ENCODE peak calls at places on chromosome 14, in four cellular contexts. X is K562, S is WERI-Rb-1, U is heart left ventricle. D is an unnamed sample.
A peak's percentile ranks its signal among the peaks of the same experiment; 100 is the strongest.

GRCh38 chr14:52314521-52315354 is 626 bp downstream of the PTGER2 start:
- DNase-seq in X (no peak), S (peak; percentile 10), U (peak; percentile 29), D (no peak)

GRCh38 chr14:19801118-19801464 is 2.5 kb upstream of the OR4N2 start:
- DNase-seq in X (no peak), S (no peak), U (no peak), D (no peak)

GRCh38 chr14:68392393-68393085 is 400.3 kb downstream of the ZFP36L1 start:
- DNase-seq in X (no peak), S (no peak), U (peak; percentile 80), D (no peak)

GRCh38 chr14:50008562-50009355 is 107.6 kb downstream of the VCPKMT start:
- DNase-seq in X (no peak), S (no peak), U (no peak), D (no peak)

GRCh38 chr14:89592961-89593360 is 175.9 kb upstream of the FOXN3 start:
- DNase-seq in X (no peak), S (no peak), U (no peak), D (no peak)

GRCh38 chr14:24313912-24314311 is 2.6 kb downstream of the LTB4R start:
- DNase-seq in X (no peak), S (no peak), U (no peak), D (no peak)

GRCh38 chr14:60968099-60968498 is 12.8 kb downstream of the TRMT5 start:
- DNase-seq in X (no peak), S (no peak), U (no peak), D (no peak)

GRCh38 chr14:35332517-35333346 is 40.5 kb downstream of the PSMA6 start:
- DNase-seq in X (no peak), S (no peak), U (no peak), D (no peak)

GRCh38 chr14:103732868-103733626 is 17.4 kb downstream of the ZFYVE21 start:
- DNase-seq in X (no peak), S (no peak), U (no peak), D (no peak)

GRCh38 chr14:100871234-100872186 is 32.0 kb downstream of the RTL1 start:
- DNase-seq in X (peak; percentile 78), S (no peak), U (no peak), D (no peak)

GRCh38 chr14:42163136-42163535 is 556.5 kb downstream of the LRFN5 start:
- DNase-seq in X (no peak), S (no peak), U (no peak), D (no peak)

GRCh38 chr14:90969493-90970166 is 90.8 kb downstream of the RPS6KA5 start:
- DNase-seq in X (no peak), S (no peak), U (no peak), D (no peak)

GRCh38 chr14:105847400-105847799 is 321.0 kb downstream of the TMEM121 start:
- DNase-seq in X (no peak), S (no peak), U (no peak), D (no peak)

GRCh38 chr14:23632461-23633159 is 3.6 kb upstream of the DHRS2 start:
- DNase-seq in X (no peak), S (no peak), U (no peak), D (no peak)

GRCh38 chr14:51424569-51425251 is 184.7 kb downstream of the TMX1 start:
- DNase-seq in X (no peak), S (no peak), U (peak; percentile 52), D (no peak)

GRCh38 chr14:96793547-96793946 is 3.6 kb upstream of the VRK1 start:
- DNase-seq in X (no peak), S (no peak), U (no peak), D (no peak)

GRCh38 chr14:35385042-35385839 is 19.3 kb downstream of the NFKBIA start:
- DNase-seq in X (peak; percentile 64), S (peak; percentile 45), U (peak; percentile 91), D (no peak)

GRCh38 chr14:31541702-31542101 is 19.5 kb upstream of the NUBPL start:
- DNase-seq in X (no peak), S (no peak), U (no peak), D (no peak)

GRCh38 chr14:23076785-23077408 is 18.0 kb downstream of the ACIN1 start:
- DNase-seq in X (no peak), S (no peak), U (no peak), D (no peak)

GRCh38 chr14:35963209-35963608 is 137.1 kb downstream of the BRMS1L start:
- DNase-seq in X (peak; percentile 6), S (no peak), U (no peak), D (no peak)

GRCh38 chr14:37090026-37090425 is 82.4 kb downstream of the SLC25A21 start:
- DNase-seq in X (no peak), S (no peak), U (no peak), D (no peak)

GRCh38 chr14:21070610-21071224 is 613 bp downstream of the ARHGEF40 start:
- DNase-seq in X (peak; percentile 36), S (peak; percentile 75), U (peak; percentile 72), D (no peak)

GRCh38 chr14:39107624-39108023 is 4.6 kb upstream of the SEC23A start:
- DNase-seq in X (no peak), S (no peak), U (no peak), D (peak; percentile 52)

GRCh38 chr14:91373591-91374245 is 43.9 kb downstream of the CCDC88C start:
- DNase-seq in X (no peak), S (no peak), U (no peak), D (no peak)

GRCh38 chr14:24280797-24281460 is 9.5 kb upstream of the RABGGTA start:
- DNase-seq in X (no peak), S (no peak), U (no peak), D (no peak)

GRCh38 chr14:101005447-101005846 is 101.9 kb upstream of the RTL1 start:
- DNase-seq in X (no peak), S (no peak), U (peak; percentile 65), D (no peak)

DNA sequence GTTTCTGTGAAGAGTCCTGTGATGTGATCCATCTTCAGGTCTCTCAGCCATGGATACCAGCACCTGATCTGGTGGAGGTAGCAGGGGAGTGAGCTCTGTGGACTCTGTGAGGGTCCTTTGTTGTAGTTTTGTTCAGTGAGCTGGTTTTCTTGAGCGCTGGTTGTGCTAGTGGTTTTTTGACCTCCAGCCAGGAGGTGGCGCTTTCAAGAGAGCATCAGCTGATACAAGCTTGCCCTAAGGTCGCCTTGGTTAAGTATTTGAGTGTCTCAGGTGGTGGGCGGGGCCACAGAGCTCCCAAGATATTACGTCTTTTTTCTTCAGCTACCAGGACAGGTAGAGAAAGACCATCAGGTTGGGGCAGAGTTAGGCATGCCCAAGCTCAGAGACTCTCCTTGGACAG is 139.7 kb downstream of the TTLL5 start:
- DNase-seq in X (no peak), S (peak; percentile 19), U (no peak), D (no peak)
- TF ChIP-seq CTCF in X (no peak), S (peak; percentile 19), U (no peak), D (no peak)

GRCh38 chr14:59425322-59425945 is 39.7 kb downstream of the GPR135 start:
- DNase-seq in X (no peak), S (no peak), U (peak; percentile 70), D (no peak)
- TF ChIP-seq CTCF in X (no peak), S (no peak), U (no peak), D (no peak)

DNA sequence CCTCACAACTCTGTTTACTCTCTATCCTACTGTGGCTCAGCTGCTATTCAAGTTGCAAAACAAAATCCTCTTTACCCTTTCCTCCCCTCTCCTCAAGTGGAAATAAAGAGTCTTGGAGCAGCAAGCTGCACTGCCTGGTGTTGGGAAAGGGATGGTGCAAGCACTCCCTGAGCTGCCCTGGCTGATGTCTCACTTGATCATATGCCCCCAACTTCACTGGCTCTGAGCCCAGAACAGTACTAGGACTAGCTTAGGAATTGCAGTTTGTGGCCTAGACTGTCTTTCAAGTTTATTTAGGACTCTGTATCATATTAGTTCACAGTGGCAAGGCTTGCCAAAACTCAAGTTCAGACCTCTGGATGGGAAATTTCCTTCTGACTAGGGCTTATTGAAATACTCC is 1683.8 kb upstream of the SEL1L start:
- DNase-seq in X (no peak), S (no peak), U (no peak), D (no peak)
- TF ChIP-seq CTCF in X (no peak), S (no peak), U (no peak), D (no peak)

GRCh38 chr14:85218982-85219381 is 311.0 kb upstream of the FLRT2 start:
- DNase-seq in X (no peak), S (no peak), U (no peak), D (no peak)

GRCh38 chr14:85217412-85217811 is 312.5 kb upstream of the FLRT2 start:
- DNase-seq in X (no peak), S (no peak), U (no peak), D (no peak)

GRCh38 chr14:85214471-85214870 is 315.5 kb upstream of the FLRT2 start:
- DNase-seq in X (no peak), S (no peak), U (no peak), D (no peak)
- TF ChIP-seq CTCF in X (no peak), S (no peak), U (no peak), D (no peak)

GRCh38 chr14:54050759-54051158 is 94.1 kb upstream of the BMP4 start:
- DNase-seq in X (no peak), S (no peak), U (no peak), D (no peak)
- TF ChIP-seq CTCF in X (no peak), S (no peak), U (no peak), D (no peak)